ENCODE peak calls at places on chromosomes 3 and 15, in nine cellular contexts. One of them, this sample, is unnamed.

GRCh38 chr15:41334293-41335120 is 1.8 kb downstream of the NUSAP1 start:
- DNase-seq in NCI-H1092 treated with DMSO at 0.1 percent for 48 hours: no peak
- DNase-seq in GM04503: no peak
- DNase-seq in fibroblast of the conjunctiva: no peak
- DNase-seq in GM03348: no peak
- DNase-seq in head of caudate nucleus: no peak
- DNase-seq in left cardiac atrium: no peak
- DNase-seq in fibroblast of mammary gland: no peak
- DNase-seq in activated gamma-delta T cell treated with Interleukin-2 at 50 U/mL for 16 hours: no peak
- DNase-seq in this sample: no peak

GRCh38 chr15:74464216-74464615 is 3.3 kb upstream of the UBL7 start:
- DNase-seq in NCI-H1092 treated with DMSO at 0.1 percent for 48 hours: no peak
- DNase-seq in fibroblast of the conjunctiva: no peak
- DNase-seq in activated gamma-delta T cell treated with Interleukin-2 at 50 U/mL for 16 hours: no peak
- DNase-seq in fibroblast of mammary gland: no peak
- DNase-seq in GM04503: no peak
- DNase-seq in left cardiac atrium: no peak
- DNase-seq in GM03348: no peak
- DNase-seq in head of caudate nucleus: no peak
- DNase-seq in this sample: no peak

GRCh38 chr15:40722934-40723333 is 28.0 kb downstream of the RAD51 start:
- DNase-seq in fibroblast of mammary gland: peak
- DNase-seq in activated gamma-delta T cell treated with Interleukin-2 at 50 U/mL for 16 hours: no peak
- DNase-seq in GM03348: no peak
- DNase-seq in fibroblast of the conjunctiva: no peak
- DNase-seq in left cardiac atrium: no peak
- DNase-seq in NCI-H1092 treated with DMSO at 0.1 percent for 48 hours: no peak
- DNase-seq in GM04503: no peak
- DNase-seq in head of caudate nucleus: no peak
- DNase-seq in this sample: no peak

GRCh38 chr15:61155741-61156700 is 73.1 kb downstream of the RORA start:
- DNase-seq in fibroblast of the conjunctiva: peak
- DNase-seq in head of caudate nucleus: no peak
- DNase-seq in NCI-H1092 treated with DMSO at 0.1 percent for 48 hours: no peak
- DNase-seq in left cardiac atrium: peak
- DNase-seq in fibroblast of mammary gland: peak
- DNase-seq in GM03348: peak
- DNase-seq in GM04503: no peak
- DNase-seq in activated gamma-delta T cell treated with Interleukin-2 at 50 U/mL for 16 hours: no peak
- DNase-seq in this sample: no peak

GRCh38 chr15:47409601-47410000 is 307.7 kb upstream of the SEMA6D start:
- DNase-seq in head of caudate nucleus: no peak
- DNase-seq in GM03348: no peak
- DNase-seq in left cardiac atrium: no peak
- DNase-seq in fibroblast of mammary gland: peak
- DNase-seq in fibroblast of the conjunctiva: peak
- DNase-seq in NCI-H1092 treated with DMSO at 0.1 percent for 48 hours: no peak
- DNase-seq in GM04503: no peak
- DNase-seq in activated gamma-delta T cell treated with Interleukin-2 at 50 U/mL for 16 hours: no peak
- DNase-seq in this sample: no peak

GRCh38 chr15:28947241-28947674 is 61.5 kb downstream of the APBA2 start:
- DNase-seq in GM04503: no peak
- DNase-seq in NCI-H1092 treated with DMSO at 0.1 percent for 48 hours: no peak
- DNase-seq in activated gamma-delta T cell treated with Interleukin-2 at 50 U/mL for 16 hours: no peak
- DNase-seq in fibroblast of the conjunctiva: no peak
- DNase-seq in head of caudate nucleus: no peak
- DNase-seq in left cardiac atrium: no peak
- DNase-seq in fibroblast of mammary gland: no peak
- DNase-seq in GM03348: no peak
- DNase-seq in this sample: no peak

GRCh38 chr15:90718232-90718631 is 1.1 kb downstream of the BLM start:
- DNase-seq in head of caudate nucleus: no peak
- DNase-seq in fibroblast of the conjunctiva: no peak
- DNase-seq in fibroblast of mammary gland: no peak
- DNase-seq in activated gamma-delta T cell treated with Interleukin-2 at 50 U/mL for 16 hours: no peak
- DNase-seq in GM03348: no peak
- DNase-seq in left cardiac atrium: no peak
- DNase-seq in GM04503: no peak
- DNase-seq in NCI-H1092 treated with DMSO at 0.1 percent for 48 hours: no peak
- DNase-seq in this sample: no peak

GRCh38 chr3:28958656-28959055 is 322.2 kb upstream of the RBMS3 start:
- DNase-seq in fibroblast of mammary gland: no peak
- DNase-seq in head of caudate nucleus: no peak
- DNase-seq in GM03348: no peak
- DNase-seq in fibroblast of the conjunctiva: no peak
- DNase-seq in activated gamma-delta T cell treated with Interleukin-2 at 50 U/mL for 16 hours: no peak
- DNase-seq in GM04503: no peak
- DNase-seq in left cardiac atrium: no peak
- DNase-seq in NCI-H1092 treated with DMSO at 0.1 percent for 48 hours: no peak
- DNase-seq in this sample: no peak

GRCh38 chr15:90011705-90012104 is 10.6 kb downstream of the ZNF710 start:
- DNase-seq in NCI-H1092 treated with DMSO at 0.1 percent for 48 hours: no peak
- DNase-seq in head of caudate nucleus: no peak
- DNase-seq in GM03348: no peak
- DNase-seq in fibroblast of the conjunctiva: no peak
- DNase-seq in activated gamma-delta T cell treated with Interleukin-2 at 50 U/mL for 16 hours: no peak
- DNase-seq in fibroblast of mammary gland: no peak
- DNase-seq in left cardiac atrium: no peak
- DNase-seq in GM04503: no peak
- DNase-seq in this sample: no peak

GRCh38 chr3:51929420-51930003 is 12.2 kb downstream of the RRP9 start:
- DNase-seq in left cardiac atrium: no peak
- DNase-seq in activated gamma-delta T cell treated with Interleukin-2 at 50 U/mL for 16 hours: no peak
- DNase-seq in GM03348: peak
- DNase-seq in fibroblast of the conjunctiva: no peak
- DNase-seq in GM04503: no peak
- DNase-seq in fibroblast of mammary gland: peak
- DNase-seq in NCI-H1092 treated with DMSO at 0.1 percent for 48 hours: no peak
- DNase-seq in head of caudate nucleus: no peak
- DNase-seq in this sample: no peak

GRCh38 chr3:38015984-38016383 is 13.5 kb downstream of the PLCD1 start:
- DNase-seq in fibroblast of mammary gland: no peak
- DNase-seq in head of caudate nucleus: no peak
- DNase-seq in GM04503: no peak
- DNase-seq in left cardiac atrium: no peak
- DNase-seq in GM03348: no peak
- DNase-seq in fibroblast of the conjunctiva: no peak
- DNase-seq in activated gamma-delta T cell treated with Interleukin-2 at 50 U/mL for 16 hours: no peak
- DNase-seq in NCI-H1092 treated with DMSO at 0.1 percent for 48 hours: no peak
- DNase-seq in this sample: no peak

GRCh38 chr3:71565326-71565725 is 18.2 kb downstream of the FOXP1 start:
- DNase-seq in fibroblast of mammary gland: no peak
- DNase-seq in GM03348: no peak
- DNase-seq in GM04503: no peak
- DNase-seq in left cardiac atrium: no peak
- DNase-seq in activated gamma-delta T cell treated with Interleukin-2 at 50 U/mL for 16 hours: no peak
- DNase-seq in head of caudate nucleus: no peak
- DNase-seq in fibroblast of the conjunctiva: no peak
- DNase-seq in NCI-H1092 treated with DMSO at 0.1 percent for 48 hours: no peak
- DNase-seq in this sample: no peak

GRCh38 chr3:34015204-34016142 is 217.0 kb downstream of the PDCD6IP start:
- DNase-seq in fibroblast of mammary gland: peak
- DNase-seq in head of caudate nucleus: no peak
- DNase-seq in GM03348: no peak
- DNase-seq in NCI-H1092 treated with DMSO at 0.1 percent for 48 hours: no peak
- DNase-seq in fibroblast of the conjunctiva: no peak
- DNase-seq in left cardiac atrium: no peak
- DNase-seq in activated gamma-delta T cell treated with Interleukin-2 at 50 U/mL for 16 hours: no peak
- DNase-seq in GM04503: no peak
- DNase-seq in this sample: no peak

GRCh38 chr3:103926936-103927335 is 1439.8 kb upstream of the ALCAM start:
- DNase-seq in fibroblast of the conjunctiva: no peak
- DNase-seq in activated gamma-delta T cell treated with Interleukin-2 at 50 U/mL for 16 hours: no peak
- DNase-seq in GM03348: no peak
- DNase-seq in head of caudate nucleus: no peak
- DNase-seq in fibroblast of mammary gland: no peak
- DNase-seq in GM04503: no peak
- DNase-seq in left cardiac atrium: no peak
- DNase-seq in NCI-H1092 treated with DMSO at 0.1 percent for 48 hours: no peak
- DNase-seq in this sample: no peak

GRCh38 chr3:151926956-151927355 is 53.5 kb downstream of the SUCNR1 start:
- DNase-seq in GM03348: peak
- DNase-seq in fibroblast of mammary gland: peak
- DNase-seq in GM04503: peak
- DNase-seq in head of caudate nucleus: no peak
- DNase-seq in left cardiac atrium: no peak
- DNase-seq in activated gamma-delta T cell treated with Interleukin-2 at 50 U/mL for 16 hours: no peak
- DNase-seq in NCI-H1092 treated with DMSO at 0.1 percent for 48 hours: no peak
- DNase-seq in fibroblast of the conjunctiva: peak
- DNase-seq in this sample: no peak

GRCh38 chr3:1007890-1008289 is 84.9 kb upstream of the CNTN6 start:
- DNase-seq in fibroblast of mammary gland: peak
- DNase-seq in GM03348: no peak
- DNase-seq in NCI-H1092 treated with DMSO at 0.1 percent for 48 hours: no peak
- DNase-seq in activated gamma-delta T cell treated with Interleukin-2 at 50 U/mL for 16 hours: no peak
- DNase-seq in head of caudate nucleus: no peak
- DNase-seq in fibroblast of the conjunctiva: peak
- DNase-seq in GM04503: no peak
- DNase-seq in left cardiac atrium: no peak
- DNase-seq in this sample: no peak

GRCh38 chr3:23594897-23595670 is 210.7 kb upstream of the UBE2E1 start:
- DNase-seq in left cardiac atrium: no peak
- DNase-seq in activated gamma-delta T cell treated with Interleukin-2 at 50 U/mL for 16 hours: no peak
- DNase-seq in fibroblast of mammary gland: peak
- DNase-seq in GM03348: no peak
- DNase-seq in fibroblast of the conjunctiva: peak
- DNase-seq in head of caudate nucleus: no peak
- DNase-seq in GM04503: no peak
- DNase-seq in NCI-H1092 treated with DMSO at 0.1 percent for 48 hours: no peak
- DNase-seq in this sample: no peak

GRCh38 chr3:37938011-37938410 is 52.6 kb upstream of the VILL start:
- DNase-seq in head of caudate nucleus: no peak
- DNase-seq in fibroblast of the conjunctiva: no peak
- DNase-seq in activated gamma-delta T cell treated with Interleukin-2 at 50 U/mL for 16 hours: no peak
- DNase-seq in fibroblast of mammary gland: no peak
- DNase-seq in left cardiac atrium: no peak
- DNase-seq in GM03348: no peak
- DNase-seq in GM04503: no peak
- DNase-seq in NCI-H1092 treated with DMSO at 0.1 percent for 48 hours: no peak
- DNase-seq in this sample: no peak

GRCh38 chr3:42507252-42507651 is 4.8 kb downstream of the VIPR1 start:
- DNase-seq in head of caudate nucleus: no peak
- DNase-seq in fibroblast of the conjunctiva: no peak
- DNase-seq in activated gamma-delta T cell treated with Interleukin-2 at 50 U/mL for 16 hours: no peak
- DNase-seq in left cardiac atrium: no peak
- DNase-seq in GM04503: no peak
- DNase-seq in fibroblast of mammary gland: no peak
- DNase-seq in GM03348: no peak
- DNase-seq in NCI-H1092 treated with DMSO at 0.1 percent for 48 hours: no peak
- DNase-seq in this sample: peak

GRCh38 chr3:12170207-12170606 is 11.5 kb upstream of the TIMP4 start:
- DNase-seq in fibroblast of mammary gland: peak
- DNase-seq in left cardiac atrium: peak
- DNase-seq in head of caudate nucleus: no peak
- DNase-seq in fibroblast of the conjunctiva: no peak
- DNase-seq in GM03348: peak
- DNase-seq in NCI-H1092 treated with DMSO at 0.1 percent for 48 hours: no peak
- DNase-seq in GM04503: no peak
- DNase-seq in activated gamma-delta T cell treated with Interleukin-2 at 50 U/mL for 16 hours: no peak
- DNase-seq in this sample: no peak

GRCh38 chr3:135649361-135649760 is 316.2 kb upstream of the PPP2R3A start:
- DNase-seq in left cardiac atrium: no peak
- DNase-seq in head of caudate nucleus: no peak
- DNase-seq in activated gamma-delta T cell treated with Interleukin-2 at 50 U/mL for 16 hours: no peak
- DNase-seq in GM04503: no peak
- DNase-seq in GM03348: no peak
- DNase-seq in NCI-H1092 treated with DMSO at 0.1 percent for 48 hours: no peak
- DNase-seq in fibroblast of the conjunctiva: no peak
- DNase-seq in fibroblast of mammary gland: no peak
- DNase-seq in this sample: no peak

GRCh38 chr3:143063018-143063417 is 56.6 kb upstream of the CHST2 start:
- DNase-seq in GM04503: no peak
- DNase-seq in fibroblast of the conjunctiva: no peak
- DNase-seq in NCI-H1092 treated with DMSO at 0.1 percent for 48 hours: no peak
- DNase-seq in GM03348: no peak
- DNase-seq in activated gamma-delta T cell treated with Interleukin-2 at 50 U/mL for 16 hours: no peak
- DNase-seq in left cardiac atrium: no peak
- DNase-seq in head of caudate nucleus: no peak
- DNase-seq in fibroblast of mammary gland: peak
- DNase-seq in this sample: no peak

GRCh38 chr3:65811050-65811766 is 227.5 kb downstream of the MAGI1 start:
- DNase-seq in NCI-H1092 treated with DMSO at 0.1 percent for 48 hours: no peak
- DNase-seq in GM03348: peak
- DNase-seq in fibroblast of mammary gland: peak
- DNase-seq in left cardiac atrium: peak
- DNase-seq in fibroblast of the conjunctiva: peak
- DNase-seq in head of caudate nucleus: peak
- DNase-seq in GM04503: no peak
- DNase-seq in activated gamma-delta T cell treated with Interleukin-2 at 50 U/mL for 16 hours: no peak
- DNase-seq in this sample: peak

GRCh38 chr3:45987368-45988099 is 8.1 kb downstream of the FYCO1 start:
- DNase-seq in activated gamma-delta T cell treated with Interleukin-2 at 50 U/mL for 16 hours: no peak
- DNase-seq in fibroblast of the conjunctiva: no peak
- DNase-seq in fibroblast of mammary gland: peak
- DNase-seq in GM03348: peak
- DNase-seq in GM04503: peak
- DNase-seq in left cardiac atrium: peak
- DNase-seq in NCI-H1092 treated with DMSO at 0.1 percent for 48 hours: peak
- DNase-seq in head of caudate nucleus: peak
- DNase-seq in this sample: peak

GRCh38 chr3:162034368-162034767 is 537.8 kb downstream of the OTOL1 start:
- DNase-seq in left cardiac atrium: no peak
- DNase-seq in fibroblast of the conjunctiva: no peak
- DNase-seq in NCI-H1092 treated with DMSO at 0.1 percent for 48 hours: no peak
- DNase-seq in head of caudate nucleus: no peak
- DNase-seq in GM03348: peak
- DNase-seq in GM04503: peak
- DNase-seq in activated gamma-delta T cell treated with Interleukin-2 at 50 U/mL for 16 hours: no peak
- DNase-seq in fibroblast of mammary gland: peak
- DNase-seq in this sample: no peak

GRCh38 chr3:52339612-52340011 is 23.5 kb downstream of the DNAH1 start:
- DNase-seq in GM03348: peak
- DNase-seq in head of caudate nucleus: no peak
- DNase-seq in GM04503: peak
- DNase-seq in fibroblast of the conjunctiva: peak
- DNase-seq in activated gamma-delta T cell treated with Interleukin-2 at 50 U/mL for 16 hours: peak
- DNase-seq in fibroblast of mammary gland: peak
- DNase-seq in NCI-H1092 treated with DMSO at 0.1 percent for 48 hours: peak
- DNase-seq in left cardiac atrium: no peak
- DNase-seq in this sample: peak

GRCh38 chr3:27253831-27254230 is 115.4 kb downstream of the NEK10 start:
- DNase-seq in fibroblast of mammary gland: peak
- DNase-seq in NCI-H1092 treated with DMSO at 0.1 percent for 48 hours: no peak
- DNase-seq in left cardiac atrium: no peak
- DNase-seq in GM03348: peak
- DNase-seq in fibroblast of the conjunctiva: peak
- DNase-seq in GM04503: no peak
- DNase-seq in head of caudate nucleus: peak
- DNase-seq in activated gamma-delta T cell treated with Interleukin-2 at 50 U/mL for 16 hours: no peak
- DNase-seq in this sample: no peak

GRCh38 chr3:162487138-162487537 is 990.5 kb downstream of the OTOL1 start:
- DNase-seq in fibroblast of the conjunctiva: no peak
- DNase-seq in activated gamma-delta T cell treated with Interleukin-2 at 50 U/mL for 16 hours: no peak
- DNase-seq in fibroblast of mammary gland: peak
- DNase-seq in GM03348: no peak
- DNase-seq in left cardiac atrium: no peak
- DNase-seq in NCI-H1092 treated with DMSO at 0.1 percent for 48 hours: no peak
- DNase-seq in GM04503: no peak
- DNase-seq in head of caudate nucleus: no peak
- DNase-seq in this sample: no peak

GRCh38 chr15:63048986-63049665 is 6.6 kb downstream of the TPM1 start:
- DNase-seq in fibroblast of mammary gland: peak
- DNase-seq in fibroblast of the conjunctiva: no peak
- DNase-seq in GM04503: no peak
- DNase-seq in NCI-H1092 treated with DMSO at 0.1 percent for 48 hours: peak
- DNase-seq in activated gamma-delta T cell treated with Interleukin-2 at 50 U/mL for 16 hours: peak
- DNase-seq in left cardiac atrium: peak
- DNase-seq in GM03348: no peak
- DNase-seq in head of caudate nucleus: peak
- DNase-seq in this sample: peak

GRCh38 chr3:119664850-119665379 is 4.5 kb upstream of the POPDC2 start:
- DNase-seq in left cardiac atrium: no peak
- DNase-seq in NCI-H1092 treated with DMSO at 0.1 percent for 48 hours: no peak
- DNase-seq in fibroblast of mammary gland: no peak
- DNase-seq in GM03348: no peak
- DNase-seq in GM04503: no peak
- DNase-seq in activated gamma-delta T cell treated with Interleukin-2 at 50 U/mL for 16 hours: no peak
- DNase-seq in fibroblast of the conjunctiva: no peak
- DNase-seq in head of caudate nucleus: no peak
- DNase-seq in this sample: no peak

GRCh38 chr3:163671201-163671600 is 1407.1 kb downstream of the SI start:
- DNase-seq in fibroblast of mammary gland: no peak
- DNase-seq in NCI-H1092 treated with DMSO at 0.1 percent for 48 hours: no peak
- DNase-seq in GM03348: no peak
- DNase-seq in activated gamma-delta T cell treated with Interleukin-2 at 50 U/mL for 16 hours: no peak
- DNase-seq in left cardiac atrium: no peak
- DNase-seq in head of caudate nucleus: no peak
- DNase-seq in GM04503: no peak
- DNase-seq in fibroblast of the conjunctiva: no peak
- DNase-seq in this sample: no peak

This sample was measured in cerebellum.